ENCODE peak calls at places on chromosomes 16 and 17, in ten cellular contexts. W is AG10803; D is NCI-H1105 treated with DMSO at 0.1 percent for 48 hours; H is SK-N-DZ; Y is NCI-H345; K is SW480; R is stimulated activated naive CD4-positive, alpha-beta T cell; Z is right lobe of liver; V is stimulated activated CD4-positive, alpha-beta T cell treated with anti-CD3 and anti-CD28 coated beads, Interleukin-1b, Interleukin-23, amount 100 ng/mL, for 24 hours; A is iPS-NIHi11. N is an unnamed sample.
A peak's percentile ranks its signal among the peaks of the same experiment; 100 is the strongest.

GRCh38 chr16:85706449-85707034 is 17.8 kb upstream of the GINS2 start:
- DNase-seq in W (no peak), D (no peak), H (no peak), Y (no peak), K (no peak), R (no peak), Z (no peak), V (no peak), A (no peak), N (no peak)

GRCh38 chr17:17669081-17669850 is 12.0 kb upstream of the RAI1 start:
- DNase-seq in W (no peak), D (no peak), H (peak; percentile 93), Y (no peak), K (peak; percentile 57), R (no peak), Z (no peak), V (no peak), A (no peak), N (no peak)

GRCh38 chr16:89361756-89362155 is 128.6 kb downstream of the ANKRD11 start:
- DNase-seq in W (no peak), D (no peak), H (no peak), Y (no peak), K (no peak), R (no peak), Z (peak; percentile 32), V (no peak), A (no peak), N (no peak)

GRCh38 chr16:63617990-63618763 is 1503.7 kb downstream of the CDH11 start:
- DNase-seq in W (no peak), D (no peak), H (peak; percentile 66), Y (peak; percentile 51), K (no peak), R (no peak), Z (no peak), V (no peak), A (peak; percentile 13), N (no peak)

GRCh38 chr16:56425439-56425832 is at the start of gene AMFR:
- DNase-seq in W (peak; percentile 86), D (peak; percentile 73), H (peak; percentile 74), Y (peak; percentile 67), K (peak; percentile 73), R (peak; percentile 57), Z (peak; percentile 85), V (peak; percentile 50), A (peak; percentile 92), N (no peak)

GRCh38 chr16:85291302-85292148 is 179.3 kb upstream of the CIBAR2 start:
- DNase-seq in W (no peak), D (no peak), H (no peak), Y (no peak), K (peak; percentile 44), R (no peak), Z (peak; percentile 90), V (no peak), A (peak; percentile 64), N (no peak)

GRCh38 chr16:11029948-11030347 is 85.6 kb downstream of the CLEC16A start:
- DNase-seq in W (no peak), D (no peak), H (no peak), Y (no peak), K (no peak), R (no peak), Z (no peak), V (no peak), A (no peak), N (no peak)

GRCh38 chr17:11885051-11885450 is 112.2 kb downstream of the ZNF18 start:
- DNase-seq in W (no peak), D (no peak), H (no peak), Y (no peak), K (no peak), R (no peak), Z (no peak), V (no peak), A (no peak), N (no peak)

GRCh38 chr16:15976929-15977637 is 27.7 kb downstream of the ABCC1 start:
- DNase-seq in W (peak; percentile 92), D (no peak), H (no peak), Y (no peak), K (no peak), R (no peak), Z (no peak), V (no peak), A (no peak), N (no peak)

GRCh38 chr17:7558544-7559306 is at the start of gene TNFSF13:
- DNase-seq in W (no peak), D (peak; percentile 23), H (no peak), Y (no peak), K (no peak), R (no peak), Z (no peak), V (no peak), A (no peak), N (no peak)

GRCh38 chr16:22315979-22316378 is 18.8 kb downstream of the POLR3E start:
- DNase-seq in W (no peak), D (no peak), H (no peak), Y (no peak), K (no peak), R (no peak), Z (no peak), V (no peak), A (no peak), N (no peak)

GRCh38 chr16:2507679-2508064 is 6.1 kb upstream of the ATP6V0C start:
- DNase-seq in W (no peak), D (no peak), H (no peak), Y (no peak), K (no peak), R (no peak), Z (peak; percentile 76), V (no peak), A (no peak), N (no peak)

GRCh38 chr17:4144411-4144747 is 1.4 kb downstream of the CYB5D2 start:
- DNase-seq in W (no peak), D (no peak), H (no peak), Y (no peak), K (no peak), R (peak; percentile 33), Z (no peak), V (no peak), A (no peak), N (no peak)

GRCh38 chr17:44909681-44910144 is 5.6 kb downstream of the GFAP start:
- DNase-seq in W (peak; percentile 69), D (no peak), H (no peak), Y (no peak), K (no peak), R (no peak), Z (no peak), V (no peak), A (no peak), N (no peak)